ENCODE peak calls at places on chromosome 11, in ten cellular contexts. Y is colonic mucosa, S is AML-193, B is right cardiac atrium, Q is OCI-LY7, A is ureter, R is NCI-H146, Z is Ammon's horn, E is activated T-cell treated with anti-CD3 and anti-CD28 coated beads for 1 hour, X is H54. N is an unnamed sample.

GRCh38 chr11:11261629-11262028 is 91.4 kb downstream of the CSNK2A3 start:
- DNase-seq in S (no peak), Z (no peak), Q (peak), B (no peak), R (no peak), Y (no peak), X (no peak), E (no peak), A (no peak), N (no peak)

GRCh38 chr11:34150494-34151151 is 45.2 kb downstream of the NAT10 start:
- DNase-seq in E (no peak), B (no peak), R (no peak), Q (no peak), A (no peak), S (no peak), Y (no peak), X (no peak), Z (no peak), N (no peak)

GRCh38 chr11:32436751-32437405 is 1.5 kb upstream of the WT1 start:
- DNase-seq in Q (no peak), R (no peak), Z (no peak), Y (no peak), X (no peak), A (no peak), E (no peak), B (no peak), S (no peak), N (no peak)

GRCh38 chr11:80505771-80506170 is 1064.9 kb upstream of the TENM4 start:
- DNase-seq in R (no peak), B (no peak), Y (no peak), Q (no peak), Z (no peak), E (no peak), A (no peak), S (no peak), X (no peak), N (no peak)

GRCh38 chr11:8263109-8263768 is 439 bp downstream of the LMO1 start:
- DNase-seq in E (no peak), S (no peak), R (peak), Y (no peak), Z (no peak), B (no peak), X (no peak), Q (no peak), A (no peak), N (no peak)

GRCh38 chr11:117809236-117810055 is 12.4 kb upstream of the DSCAML1 start:
- DNase-seq in Y (peak), E (no peak), A (peak), Q (no peak), Z (peak), X (no peak), B (peak), S (no peak), R (peak), N (no peak)

GRCh38 chr11:3836903-3837302 is 3.9 kb downstream of the RHOG start:
- DNase-seq in X (no peak), A (no peak), S (peak), Y (no peak), B (peak), Q (peak), Z (peak), R (no peak), E (peak), N (no peak)

GRCh38 chr11:66457826-66458225 is 8.9 kb upstream of the PELI3 start:
- DNase-seq in B (no peak), S (no peak), Y (no peak), R (no peak), Q (peak), A (no peak), E (no peak), Z (no peak), X (no peak), N (no peak)

GRCh38 chr11:12177739-12178338 is 67.4 kb downstream of the MICAL2 start:
- DNase-seq in E (no peak), B (no peak), R (no peak), S (no peak), Q (no peak), A (peak), Y (no peak), X (no peak), Z (no peak), N (no peak)

GRCh38 chr11:15629690-15630321 is 515.1 kb downstream of the INSC start:
- DNase-seq in Z (no peak), A (no peak), Y (peak), Q (peak), S (peak), E (no peak), R (no peak), X (no peak), B (no peak), N (no peak)

GRCh38 chr11:44904261-44905080 is 46.2 kb downstream of the TP53I11 start:
- DNase-seq in X (no peak), E (no peak), S (no peak), Z (no peak), B (peak), Q (no peak), R (no peak), A (no peak), Y (no peak), N (no peak)

GRCh38 chr11:102494216-102494615 is 36.3 kb downstream of the MMP7 start:
- DNase-seq in Q (no peak), Y (peak), Z (no peak), X (no peak), A (no peak), R (no peak), B (no peak), S (no peak), E (no peak), N (peak)

GRCh38 chr11:41256060-41256459 is 203.4 kb downstream of the LRRC4C start:
- DNase-seq in X (no peak), Y (no peak), A (no peak), E (no peak), S (no peak), Z (peak), Q (no peak), B (no peak), R (peak), N (no peak)

GRCh38 chr11:70120674-70121073 is 42.6 kb downstream of the ANO1 start:
- DNase-seq in E (no peak), X (no peak), R (no peak), B (peak), Z (no peak), A (no peak), Q (no peak), S (no peak), Y (no peak), N (no peak)

GRCh38 chr11:62880803-62881578 is at the start of gene SLC3A2:
- DNase-seq in A (peak), Y (peak), E (peak), Q (peak), S (peak), Z (peak), B (peak), X (peak), R (peak), N (peak)

GRCh38 chr11:26199341-26199740 is 132.6 kb upstream of the ANO3 start:
- DNase-seq in Z (peak), R (no peak), E (no peak), S (no peak), A (no peak), X (no peak), B (no peak), Y (no peak), Q (no peak), N (no peak)

GRCh38 chr11:47186076-47186936 is at the start of gene PACSIN3:
- DNase-seq in R (peak), B (peak), E (no peak), A (no peak), Z (no peak), X (peak), Q (no peak), S (peak), Y (peak), N (no peak)

GRCh38 chr11:112620621-112621394 is 340.4 kb upstream of the NCAM1 start:
- DNase-seq in S (no peak), E (no peak), X (no peak), Q (no peak), A (peak), R (no peak), Z (no peak), Y (no peak), B (no peak), N (no peak)

GRCh38 chr11:134545521-134545920 is 133.5 kb upstream of the B3GAT1 start:
- DNase-seq in E (no peak), R (no peak), A (no peak), Y (no peak), Q (no peak), B (no peak), S (no peak), X (no peak), Z (no peak), N (no peak)

GRCh38 chr11:34655335-34656008 is 34.6 kb downstream of the EHF start:
- DNase-seq in X (no peak), Y (no peak), S (no peak), R (no peak), E (no peak), A (no peak), Z (no peak), B (no peak), Q (no peak), N (peak)

GRCh38 chr11:86941871-86942208 is 13.4 kb downstream of the FZD4 start:
- DNase-seq in B (no peak), Z (no peak), A (no peak), X (no peak), Y (no peak), R (no peak), E (no peak), Q (no peak), S (no peak), N (no peak)